ENCODE peak calls at places on chromosomes 11 and 22, in seven cellular contexts. A, H, P, K, D, U and X are unnamed samples.
A peak's percentile ranks its signal among the peaks of the same experiment; 100 is the strongest.

GRCh38 chr22:42074153-42074750 is at the start of gene PHETA2:
- DNase-seq in H (no peak), A (no peak), U (no peak), D (peak; percentile 67), K (no peak), P (peak; percentile 51), X (no peak)

GRCh38 chr22:29702931-29703594 is 16.7 kb upstream of the CABP7 start:
- DNase-seq in A (no peak), K (no peak), P (no peak), D (no peak), U (no peak), H (no peak), X (no peak)

GRCh38 chr22:30283342-30283741 is 6.0 kb downstream of the CASTOR1 start:
- DNase-seq in K (no peak), U (no peak), A (no peak), H (no peak), D (no peak), P (no peak), X (no peak)

GRCh38 chr11:108019870-108020540 is 11.3 kb downstream of the CUL5 start:
- DNase-seq in A (no peak), P (no peak), U (no peak), K (peak; percentile 79), D (no peak), H (peak; percentile 8), X (no peak)

GRCh38 chr22:42132457-42132856 is 1.8 kb upstream of the CYP2D6 start:
- DNase-seq in K (no peak), H (no peak), U (no peak), A (no peak), P (no peak), D (no peak), X (no peak)

GRCh38 chr11:102421262-102421661 is 31.3 kb downstream of the TMEM123 start:
- DNase-seq in A (no peak), P (no peak), H (no peak), U (no peak), D (no peak), K (no peak), X (no peak)

GRCh38 chr11:30392221-30392784 is 69.4 kb downstream of the ARL14EP start:
- DNase-seq in A (no peak), D (no peak), P (no peak), H (no peak), U (no peak), K (no peak), X (peak; percentile 20)

GRCh38 chr11:35151241-35151640 is 12.3 kb downstream of the CD44 start:
- DNase-seq in A (no peak), P (no peak), H (no peak), D (no peak), U (no peak), K (no peak), X (no peak)

GRCh38 chr11:111601979-111602864 is at the start of gene SIK2:
- DNase-seq in U (peak; percentile 88), K (peak; percentile 96), A (peak; percentile 87), P (peak; percentile 96), D (peak; percentile 92), H (peak; percentile 89), X (peak; percentile 96)

GRCh38 chr11:66688561-66689534 is 11.2 kb upstream of the RBM4B start:
- DNase-seq in D (no peak), U (no peak), P (no peak), A (no peak), H (no peak), K (no peak), X (no peak)

GRCh38 chr22:17366830-17367229 is 2.4 kb upstream of the CECR2 start:
- DNase-seq in D (peak; percentile 79), K (peak; percentile 62), H (no peak), U (no peak), P (peak; percentile 78), A (peak; percentile 18), X (peak; percentile 82)

GRCh38 chr11:124839051-124839971 is 25.9 kb upstream of the ROBO3 start:
- DNase-seq in P (peak; percentile 54), U (no peak), D (peak; percentile 66), H (no peak), A (no peak), K (peak; percentile 17), X (no peak)

GRCh38 chr11:353315-353857 is 15.9 kb upstream of the B4GALNT4 start:
- DNase-seq in H (peak; percentile 90), A (no peak), P (no peak), K (peak; percentile 78), D (no peak), U (no peak), X (no peak)

GRCh38 chr11:72234920-72235319 is 9.1 kb downstream of the PHOX2A start:
- DNase-seq in U (no peak), P (no peak), A (no peak), K (no peak), H (no peak), D (no peak), X (no peak)

GRCh38 chr11:45212566-45213315 is 66.3 kb downstream of the PRDM11 start:
- DNase-seq in D (peak; percentile 74), K (peak; percentile 39), P (peak; percentile 71), H (no peak), A (no peak), U (no peak), X (peak; percentile 41)

GRCh38 chr22:24134090-24134846 is 47.0 kb upstream of the SUSD2 start:
- DNase-seq in D (no peak), K (peak; percentile 8), A (no peak), P (no peak), H (no peak), U (no peak), X (no peak)

GRCh38 chr11:19753451-19754041 is 40.9 kb downstream of the NAV2 start:
- DNase-seq in K (no peak), D (no peak), P (no peak), U (no peak), H (no peak), A (no peak), X (no peak)

GRCh38 chr11:1531418-1531817 is 40.7 kb downstream of the DUSP8 start:
- DNase-seq in K (no peak), A (no peak), H (no peak), D (no peak), P (no peak), U (no peak), X (no peak)

GRCh38 chr11:24754406-24754805 is 257.6 kb downstream of the LUZP2 start:
- DNase-seq in K (no peak), P (no peak), U (no peak), H (no peak), D (no peak), A (no peak), X (no peak)

GRCh38 chr22:45476814-45477213 is 25.9 kb upstream of the FBLN1 start:
- DNase-seq in U (no peak), A (no peak), P (no peak), K (no peak), D (no peak), H (peak; percentile 39), X (no peak)

GRCh38 chr11:1763796-1764661 is at the start of gene CTSD:
- DNase-seq in A (peak; percentile 27), D (peak; percentile 96), P (peak; percentile 87), H (peak; percentile 65), K (peak; percentile 87), U (no peak), X (peak; percentile 97)

GRCh38 chr22:19361501-19362103 is 69.9 kb downstream of the HIRA start:
- DNase-seq in U (peak; percentile 82), A (no peak), H (no peak), D (no peak), K (no peak), P (no peak), X (peak; percentile 3)

GRCh38 chr11:115612331-115612730 is 108.1 kb upstream of the CADM1 start:
- DNase-seq in K (no peak), P (no peak), U (no peak), H (no peak), A (no peak), D (no peak), X (no peak)

GRCh38 chr11:122007611-122008071 is 108.4 kb downstream of the BLID start:
- DNase-seq in K (no peak), A (no peak), H (no peak), D (no peak), U (no peak), P (no peak), X (no peak)

GRCh38 chr11:44883277-44883676 is 67.4 kb downstream of the TP53I11 start:
- DNase-seq in U (no peak), A (peak; percentile 16), D (no peak), P (no peak), H (no peak), K (no peak), X (no peak)

GRCh38 chr22:29151316-29151715 is 54.4 kb upstream of the EMID1 start:
- DNase-seq in P (no peak), H (no peak), U (no peak), K (no peak), A (no peak), D (no peak), X (no peak)

GRCh38 chr11:46055371-46055770 is 65.9 kb downstream of the PHF21A start:
- DNase-seq in D (no peak), H (peak; percentile 80), K (no peak), A (no peak), P (no peak), U (no peak), X (no peak)

GRCh38 chr11:67054851-67055523 is 1.7 kb upstream of the RHOD start:
- DNase-seq in P (no peak), D (no peak), K (peak; percentile 71), H (peak; percentile 94), A (peak; percentile 26), U (no peak), X (peak; percentile 74)

GRCh38 chr11:94973099-94973968 is at the start of the genes CWC15 and KDM4D:
- DNase-seq in D (peak; percentile 93), U (peak; percentile 62), A (peak; percentile 84), P (peak; percentile 92), H (peak; percentile 87), K (peak; percentile 96), X (peak; percentile 96)

GRCh38 chr22:22687638-22688500 is 43.5 kb downstream of the GGTLC2 start:
- DNase-seq in P (peak; percentile 24), U (no peak), H (peak; percentile 43), K (peak; percentile 93), D (no peak), A (no peak), X (peak; percentile 57)
- TF ChIP-seq SP1 in P (no peak), U (no peak), H (no peak), K (no peak), D (no peak), A (no peak), X (no peak)

GRCh38 chr11:3217751-3218482 is 696 bp downstream of the MRGPRG start:
- DNase-seq in H (no peak), D (peak; percentile 49), P (peak; percentile 10), U (no peak), A (no peak), K (no peak), X (no peak)
- TF ChIP-seq SP1 in H (no peak), D (no peak), P (no peak), U (no peak), A (no peak), K (no peak), X (no peak)

GRCh38 chr22:37764622-37765021 is 43.1 kb upstream of the GCAT start:
- DNase-seq in K (no peak), P (no peak), A (no peak), D (no peak), H (no peak), U (no peak), X (no peak)
- TF ChIP-seq SP1 in K (no peak), P (no peak), A (no peak), D (no peak), H (no peak), U (no peak), X (no peak)

DNA sequence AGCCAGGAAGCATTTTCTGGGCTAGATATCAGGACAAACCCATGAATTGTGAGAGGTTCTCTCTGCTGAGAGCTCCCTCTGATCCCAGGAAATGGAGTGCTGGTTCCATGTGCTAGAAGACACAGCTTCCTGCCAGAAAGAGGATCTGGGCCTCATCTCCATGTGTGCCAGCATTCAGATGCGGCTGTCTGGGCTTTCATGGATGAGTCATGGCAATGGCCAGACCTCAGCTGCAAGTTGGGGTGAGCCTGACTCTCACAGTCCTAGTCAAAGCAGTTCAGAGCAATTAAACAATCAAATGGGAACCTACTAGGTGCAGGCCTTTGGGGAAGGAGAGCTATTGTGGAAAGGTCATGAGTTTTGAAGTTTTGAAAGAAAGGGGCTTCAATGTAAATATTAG is 82.3 kb upstream of the EED start:
- DNase-seq in A (no peak), D (no peak), H (no peak), U (no peak), P (no peak), K (peak; percentile 67), X (no peak)
- TF ChIP-seq SP1 in A (no peak), D (no peak), H (no peak), U (no peak), P (no peak), K (no peak), X (no peak)